ENCODE peak calls at places on chromosomes 4 and X, in ten cellular contexts. One of them, this sample, is unnamed.

GRCh38 chr4:26424838-26425237 is 65.4 kb downstream of the CCKAR start:
- DNase-seq in lung: no peak
- DNase-seq in mammary epithelial cell: no peak
- DNase-seq in GM23338: no peak
- DNase-seq in OCI-LY7: no peak
- DNase-seq in CD8-positive, alpha-beta T cell: no peak
- DNase-seq in HL-60: no peak
- DNase-seq in esophagus squamous epithelium: no peak
- DNase-seq in tibial artery: no peak
- DNase-seq in body of pancreas: no peak
- DNase-seq in this sample: no peak

GRCh38 chrX:9611436-9612145 is 146.7 kb downstream of the TBL1X start:
- DNase-seq in lung: no peak
- DNase-seq in mammary epithelial cell: no peak
- DNase-seq in GM23338: no peak
- DNase-seq in OCI-LY7: no peak
- DNase-seq in CD8-positive, alpha-beta T cell: no peak
- DNase-seq in HL-60: no peak
- DNase-seq in esophagus squamous epithelium: no peak
- DNase-seq in tibial artery: no peak
- DNase-seq in body of pancreas: no peak
- DNase-seq in this sample: no peak

GRCh38 chrX:11117751-11118150 is 6.6 kb downstream of the HCCS start:
- DNase-seq in lung: no peak
- DNase-seq in mammary epithelial cell: no peak
- DNase-seq in GM23338: no peak
- DNase-seq in OCI-LY7: no peak
- DNase-seq in CD8-positive, alpha-beta T cell: no peak
- DNase-seq in HL-60: no peak
- DNase-seq in esophagus squamous epithelium: no peak
- DNase-seq in tibial artery: no peak
- DNase-seq in body of pancreas: no peak
- DNase-seq in this sample: no peak

GRCh38 chr4:15459706-15460105 is 10.0 kb upstream of the CC2D2A start:
- DNase-seq in lung: no peak
- DNase-seq in mammary epithelial cell: no peak
- DNase-seq in GM23338: no peak
- DNase-seq in OCI-LY7: no peak
- DNase-seq in CD8-positive, alpha-beta T cell: no peak
- DNase-seq in HL-60: no peak
- DNase-seq in esophagus squamous epithelium: no peak
- DNase-seq in tibial artery: no peak
- DNase-seq in body of pancreas: no peak
- DNase-seq in this sample: no peak

GRCh38 chr4:2537011-2537830 is 774 bp downstream of the FAM193A start:
- DNase-seq in lung: peak; percentile 60
- DNase-seq in mammary epithelial cell: peak; percentile 52
- DNase-seq in GM23338: peak; percentile 71
- DNase-seq in OCI-LY7: peak; percentile 60
- DNase-seq in CD8-positive, alpha-beta T cell: peak; percentile 56
- DNase-seq in HL-60: peak; percentile 40
- DNase-seq in esophagus squamous epithelium: no peak
- DNase-seq in tibial artery: peak; percentile 26
- DNase-seq in body of pancreas: peak; percentile 51
- DNase-seq in this sample: no peak

GRCh38 chrX:13085533-13085932 is 41.1 kb upstream of the FAM9C start:
- DNase-seq in lung: no peak
- DNase-seq in mammary epithelial cell: no peak
- DNase-seq in GM23338: no peak
- DNase-seq in OCI-LY7: peak; percentile 61
- DNase-seq in CD8-positive, alpha-beta T cell: peak; percentile 47
- DNase-seq in HL-60: no peak
- DNase-seq in esophagus squamous epithelium: no peak
- DNase-seq in tibial artery: no peak
- DNase-seq in body of pancreas: no peak
- DNase-seq in this sample: no peak

GRCh38 chr4:80143305-80143679 is 54.0 kb upstream of the PRDM8 start:
- DNase-seq in lung: no peak
- DNase-seq in mammary epithelial cell: no peak
- DNase-seq in GM23338: no peak
- DNase-seq in OCI-LY7: no peak
- DNase-seq in CD8-positive, alpha-beta T cell: no peak
- DNase-seq in HL-60: no peak
- DNase-seq in esophagus squamous epithelium: no peak
- DNase-seq in tibial artery: no peak
- DNase-seq in body of pancreas: no peak
- DNase-seq in this sample: no peak

GRCh38 chr4:22246816-22247215 is 269.1 kb downstream of the ADGRA3 start:
- DNase-seq in lung: no peak
- DNase-seq in mammary epithelial cell: no peak
- DNase-seq in GM23338: no peak
- DNase-seq in OCI-LY7: no peak
- DNase-seq in CD8-positive, alpha-beta T cell: no peak
- DNase-seq in HL-60: no peak
- DNase-seq in esophagus squamous epithelium: no peak
- DNase-seq in tibial artery: no peak
- DNase-seq in body of pancreas: no peak
- DNase-seq in this sample: no peak

GRCh38 chr4:121827851-121828250 is 4.2 kb upstream of the CCNA2 start:
- DNase-seq in lung: no peak
- DNase-seq in mammary epithelial cell: peak; percentile 35
- DNase-seq in GM23338: no peak
- DNase-seq in OCI-LY7: no peak
- DNase-seq in CD8-positive, alpha-beta T cell: no peak
- DNase-seq in HL-60: no peak
- DNase-seq in esophagus squamous epithelium: no peak
- DNase-seq in tibial artery: no peak
- DNase-seq in body of pancreas: no peak
- DNase-seq in this sample: no peak

GRCh38 chr4:157080605-157081004 is 4.7 kb downstream of the GLRB start:
- DNase-seq in lung: no peak
- DNase-seq in mammary epithelial cell: no peak
- DNase-seq in GM23338: no peak
- DNase-seq in OCI-LY7: no peak
- DNase-seq in CD8-positive, alpha-beta T cell: no peak
- DNase-seq in HL-60: no peak
- DNase-seq in esophagus squamous epithelium: no peak
- DNase-seq in tibial artery: no peak
- DNase-seq in body of pancreas: no peak
- DNase-seq in this sample: no peak

GRCh38 chr4:126558596-126558995 is 1074.2 kb upstream of the INTU start:
- DNase-seq in lung: no peak
- DNase-seq in mammary epithelial cell: no peak
- DNase-seq in GM23338: no peak
- DNase-seq in OCI-LY7: no peak
- DNase-seq in CD8-positive, alpha-beta T cell: no peak
- DNase-seq in HL-60: no peak
- DNase-seq in esophagus squamous epithelium: no peak
- DNase-seq in tibial artery: no peak
- DNase-seq in body of pancreas: no peak
- DNase-seq in this sample: no peak

GRCh38 chrX:46140272-46140671 is 404.9 kb downstream of the ZNF674 start:
- DNase-seq in lung: no peak
- DNase-seq in mammary epithelial cell: peak; percentile 15
- DNase-seq in GM23338: no peak
- DNase-seq in OCI-LY7: no peak
- DNase-seq in CD8-positive, alpha-beta T cell: no peak
- DNase-seq in HL-60: no peak
- DNase-seq in esophagus squamous epithelium: no peak
- DNase-seq in tibial artery: no peak
- DNase-seq in body of pancreas: no peak
- DNase-seq in this sample: no peak

GRCh38 chr4:48854395-48854683 is 23.5 kb downstream of the OCIAD1 start:
- DNase-seq in lung: no peak
- DNase-seq in mammary epithelial cell: no peak
- DNase-seq in GM23338: no peak
- DNase-seq in OCI-LY7: no peak
- DNase-seq in CD8-positive, alpha-beta T cell: no peak
- DNase-seq in HL-60: no peak
- DNase-seq in esophagus squamous epithelium: no peak
- DNase-seq in tibial artery: no peak
- DNase-seq in body of pancreas: no peak
- DNase-seq in this sample: no peak

GRCh38 chrX:17679820-17680219 is 57.5 kb upstream of the SCML1 start:
- DNase-seq in lung: no peak
- DNase-seq in mammary epithelial cell: no peak
- DNase-seq in GM23338: no peak
- DNase-seq in OCI-LY7: no peak
- DNase-seq in CD8-positive, alpha-beta T cell: no peak
- DNase-seq in HL-60: no peak
- DNase-seq in esophagus squamous epithelium: no peak
- DNase-seq in tibial artery: no peak
- DNase-seq in body of pancreas: no peak
- DNase-seq in this sample: no peak

GRCh38 chr4:159229164-159229563 is 126.3 kb downstream of the RAPGEF2 start:
- DNase-seq in lung: no peak
- DNase-seq in mammary epithelial cell: peak; percentile 54
- DNase-seq in GM23338: peak; percentile 77
- DNase-seq in OCI-LY7: no peak
- DNase-seq in CD8-positive, alpha-beta T cell: no peak
- DNase-seq in HL-60: no peak
- DNase-seq in esophagus squamous epithelium: no peak
- DNase-seq in tibial artery: no peak
- DNase-seq in body of pancreas: no peak
- DNase-seq in this sample: peak; percentile 83

GRCh38 chr4:14059006-14059405 is 431.5 kb upstream of the BOD1L1 start:
- DNase-seq in lung: no peak
- DNase-seq in mammary epithelial cell: peak; percentile 23
- DNase-seq in GM23338: no peak
- DNase-seq in OCI-LY7: no peak
- DNase-seq in CD8-positive, alpha-beta T cell: no peak
- DNase-seq in HL-60: no peak
- DNase-seq in esophagus squamous epithelium: no peak
- DNase-seq in tibial artery: no peak
- DNase-seq in body of pancreas: no peak
- DNase-seq in this sample: peak; percentile 13

GRCh38 chr4:108051343-108051742 is 61.7 kb downstream of the HADH start:
- DNase-seq in lung: no peak
- DNase-seq in mammary epithelial cell: no peak
- DNase-seq in GM23338: no peak
- DNase-seq in OCI-LY7: no peak
- DNase-seq in CD8-positive, alpha-beta T cell: peak; percentile 53
- DNase-seq in HL-60: no peak
- DNase-seq in esophagus squamous epithelium: no peak
- DNase-seq in tibial artery: no peak
- DNase-seq in body of pancreas: no peak
- DNase-seq in this sample: no peak

DNA sequence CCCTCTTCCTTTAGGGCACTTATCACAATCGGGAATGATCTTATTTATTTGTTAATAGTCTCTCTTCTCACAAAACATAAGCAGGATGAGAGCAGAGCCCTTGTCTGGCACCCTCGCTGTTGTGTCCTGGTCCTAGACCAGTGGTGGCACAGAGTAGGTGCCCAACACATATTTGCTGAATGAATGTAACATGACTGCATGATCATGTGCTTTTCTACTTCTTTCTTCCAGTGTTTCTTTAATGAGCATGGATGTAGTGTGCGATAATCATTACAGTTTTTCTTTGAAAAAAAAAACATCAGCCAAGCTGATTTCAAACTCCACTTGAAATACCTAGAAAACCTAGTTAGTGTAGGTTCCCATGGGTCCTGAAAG is 164.1 kb downstream of the CHIC2 start:
- DNase-seq in lung: no peak
- DNase-seq in mammary epithelial cell: no peak
- DNase-seq in GM23338: no peak
- DNase-seq in OCI-LY7: no peak
- DNase-seq in CD8-positive, alpha-beta T cell: no peak
- DNase-seq in HL-60: no peak
- DNase-seq in esophagus squamous epithelium: no peak
- DNase-seq in tibial artery: no peak
- DNase-seq in body of pancreas: no peak
- DNase-seq in this sample: no peak
- H3K27ac ChIP-seq in lung: no peak overlapping the region
- H3K27ac ChIP-seq in mammary epithelial cell: no peak overlapping the region
- H3K27ac ChIP-seq in GM23338: no peak overlapping the region
- H3K27ac ChIP-seq in OCI-LY7: no peak overlapping the region
- H3K27ac ChIP-seq in CD8-positive, alpha-beta T cell: no peak overlapping the region
- H3K27ac ChIP-seq in HL-60: no peak overlapping the region
- H3K27ac ChIP-seq in esophagus squamous epithelium: no peak overlapping the region
- H3K27ac ChIP-seq in tibial artery: peak overlapping the region; percentile 51
- H3K27ac ChIP-seq in body of pancreas: no peak overlapping the region
- H3K27ac ChIP-seq in this sample: no peak overlapping the region

GRCh38 chrX:139204903-139205667 is 325.5 kb upstream of the F9 start:
- DNase-seq in lung: no peak
- DNase-seq in mammary epithelial cell: peak; percentile 4
- DNase-seq in GM23338: peak; percentile 69
- DNase-seq in OCI-LY7: no peak
- DNase-seq in CD8-positive, alpha-beta T cell: no peak
- DNase-seq in HL-60: no peak
- DNase-seq in esophagus squamous epithelium: no peak
- DNase-seq in tibial artery: peak; percentile 20
- DNase-seq in body of pancreas: peak; percentile 63
- DNase-seq in this sample: no peak
- TF ChIP-seq CTCF in lung: no peak
- TF ChIP-seq CTCF in mammary epithelial cell: peak; percentile 3
- TF ChIP-seq CTCF in GM23338: no peak
- TF ChIP-seq CTCF in OCI-LY7: no peak
- TF ChIP-seq CTCF in CD8-positive, alpha-beta T cell: no peak
- TF ChIP-seq CTCF in HL-60: no peak
- TF ChIP-seq CTCF in esophagus squamous epithelium: no peak
- TF ChIP-seq CTCF in tibial artery: no peak
- TF ChIP-seq CTCF in body of pancreas: no peak
- TF ChIP-seq CTCF in this sample: no peak

GRCh38 chr4:51842554-51843308 is at the start of gene DCUN1D4:
- DNase-seq in lung: peak; percentile 100
- DNase-seq in mammary epithelial cell: peak; percentile 100
- DNase-seq in GM23338: peak; percentile 100
- DNase-seq in OCI-LY7: peak; percentile 99
- DNase-seq in CD8-positive, alpha-beta T cell: peak; percentile 99
- DNase-seq in HL-60: peak; percentile 100
- DNase-seq in esophagus squamous epithelium: peak; percentile 98
- DNase-seq in tibial artery: peak; percentile 100
- DNase-seq in body of pancreas: peak; percentile 100
- DNase-seq in this sample: peak; percentile 100
- H3K27ac ChIP-seq in lung: peak within 1 kb of the TSS; percentile 90
- H3K27ac ChIP-seq in mammary epithelial cell: peak within 1 kb of the TSS; percentile 62
- H3K27ac ChIP-seq in GM23338: no peak within 1 kb of the TSS
- H3K27ac ChIP-seq in OCI-LY7: peak within 1 kb of the TSS; percentile 63
- H3K27ac ChIP-seq in CD8-positive, alpha-beta T cell: peak within 1 kb of the TSS; percentile 73
- H3K27ac ChIP-seq in HL-60: peak within 1 kb of the TSS; percentile 81
- H3K27ac ChIP-seq in esophagus squamous epithelium: peak within 1 kb of the TSS; percentile 95
- H3K27ac ChIP-seq in tibial artery: peak within 1 kb of the TSS; percentile 99
- H3K27ac ChIP-seq in body of pancreas: peak within 1 kb of the TSS; percentile 90
- H3K27ac ChIP-seq in this sample: peak within 1 kb of the TSS; percentile 75

DNA sequence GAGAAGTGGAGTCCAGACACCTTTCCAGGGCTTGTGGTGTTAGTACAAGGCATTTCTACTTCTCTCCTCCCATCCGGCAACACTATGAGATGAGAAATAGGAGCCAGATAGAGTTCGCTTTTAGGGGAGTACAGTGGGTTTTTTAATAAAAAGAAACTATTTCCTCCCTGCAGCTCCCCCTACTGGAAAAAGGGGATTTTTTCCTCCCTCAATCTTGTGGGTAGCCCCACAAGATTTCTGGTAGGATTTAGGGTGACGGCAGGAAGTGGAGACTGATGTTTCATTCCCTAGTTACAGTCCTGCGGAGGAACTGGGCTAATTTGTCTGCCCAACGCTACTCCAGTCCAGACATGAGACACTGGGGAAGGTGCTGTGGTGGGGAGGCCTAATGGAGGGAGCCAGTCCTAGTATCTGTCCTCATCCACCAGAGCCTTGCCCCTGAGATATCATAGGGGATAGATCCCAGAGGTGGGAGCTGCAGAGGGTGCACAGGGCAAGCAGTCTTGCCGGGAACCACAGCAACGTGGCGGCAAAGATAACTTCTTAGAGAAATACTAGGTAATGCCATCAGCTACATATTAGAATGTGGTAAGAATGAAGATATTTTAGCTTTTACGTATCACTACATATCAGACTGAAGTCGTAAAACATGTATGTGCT is 45.6 kb upstream of the PRKG2 start:
- DNase-seq in lung: no peak
- DNase-seq in mammary epithelial cell: peak; percentile 1
- DNase-seq in GM23338: peak; percentile 86
- DNase-seq in OCI-LY7: peak; percentile 37
- DNase-seq in CD8-positive, alpha-beta T cell: no peak
- DNase-seq in HL-60: no peak
- DNase-seq in esophagus squamous epithelium: no peak
- DNase-seq in tibial artery: no peak
- DNase-seq in body of pancreas: no peak
- DNase-seq in this sample: no peak
- TF ChIP-seq CTCF in lung: no peak
- TF ChIP-seq CTCF in mammary epithelial cell: peak; percentile 63
- TF ChIP-seq CTCF in GM23338: peak; percentile 78
- TF ChIP-seq CTCF in OCI-LY7: peak; percentile 78
- TF ChIP-seq CTCF in CD8-positive, alpha-beta T cell: no peak
- TF ChIP-seq CTCF in HL-60: peak; percentile 8
- TF ChIP-seq CTCF in esophagus squamous epithelium: no peak
- TF ChIP-seq CTCF in tibial artery: no peak
- TF ChIP-seq CTCF in body of pancreas: no peak
- TF ChIP-seq CTCF in this sample: peak; percentile 59